ENCODE peak calls at places on chromosomes 6 and 20, in ten cellular contexts. M is fibroblast of the aortic adventitia, N is lower leg skin, B is dorsolateral prefrontal cortex, K is AG10803, H is fibroblast of pulmonary artery, X is fibroblast of lung, C is omental fat pad, J is uterus, F is cardiac muscle cell. P is an unnamed sample.
A peak's percentile ranks its signal among the peaks of the same experiment; 100 is the strongest.

GRCh38 chr6:147207351-147207750 is 3.1 kb downstream of the STXBP5 start:
- DNase-seq in F (peak; percentile 51), B (no peak), C (no peak), M (peak; percentile 74), K (peak; percentile 29), N (no peak), J (no peak), X (peak; percentile 38), H (peak; percentile 35), P (no peak)

GRCh38 chr6:26107935-26108334 is 20.7 kb downstream of the HFE start:
- DNase-seq in M (no peak), B (no peak), J (no peak), F (no peak), C (no peak), K (no peak), N (no peak), X (no peak), H (no peak), P (no peak)

GRCh38 chr6:35544748-35545361 is 32.2 kb upstream of the TULP1 start:
- DNase-seq in J (no peak), C (no peak), X (no peak), F (no peak), K (no peak), N (no peak), B (no peak), M (no peak), H (no peak), P (no peak)

GRCh38 chr6:13302751-13303667 is 25.3 kb downstream of the TBC1D7 start:
- DNase-seq in M (peak; percentile 95), H (peak; percentile 100), N (peak; percentile 89), X (peak; percentile 98), K (peak; percentile 99), C (no peak), J (peak; percentile 49), B (peak; percentile 67), F (peak; percentile 99), P (no peak)

GRCh38 chr6:100353276-100354015 is 111.3 kb downstream of the SIM1 start:
- DNase-seq in X (no peak), K (peak; percentile 65), M (peak; percentile 90), N (no peak), C (no peak), H (peak; percentile 85), J (no peak), B (no peak), F (peak; percentile 79), P (no peak)

GRCh38 chr20:12575352-12576095 is 433.2 kb upstream of the SPTLC3 start:
- DNase-seq in J (peak; percentile 71), N (peak; percentile 38), C (no peak), B (no peak), K (no peak), H (no peak), X (peak; percentile 12), F (peak; percentile 13), M (no peak), P (no peak)

GRCh38 chr6:139262519-139263300 is 29.1 kb downstream of the TXLNB start:
- DNase-seq in J (no peak), X (no peak), F (no peak), M (no peak), N (no peak), K (no peak), C (no peak), H (no peak), B (no peak), P (no peak)

GRCh38 chr6:51541847-51542246 is 545.6 kb downstream of the PKHD1 start:
- DNase-seq in F (no peak), K (no peak), N (no peak), M (no peak), J (no peak), C (no peak), B (no peak), H (no peak), X (no peak), P (no peak)

DNA sequence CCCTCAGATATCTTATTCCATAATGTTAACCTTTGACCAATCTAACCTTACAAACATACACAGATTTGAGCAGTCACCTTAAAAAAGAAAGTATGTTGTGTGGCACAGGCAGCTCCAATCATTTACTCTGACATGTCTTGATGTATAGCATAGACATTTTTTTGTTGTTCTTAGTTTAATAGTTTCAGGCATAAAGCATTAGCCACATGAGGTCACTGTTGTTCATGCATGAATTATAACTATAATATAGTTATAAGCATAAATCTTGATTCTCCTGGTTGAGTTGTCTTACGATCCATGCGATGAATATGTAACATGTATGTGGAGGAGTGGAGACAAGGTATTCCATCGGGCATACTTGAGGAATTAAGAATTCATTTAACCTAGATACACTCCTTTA is 26.1 kb upstream of the NKAIN2 start:
- DNase-seq in C (no peak), M (peak; percentile 25), X (peak; percentile 55), N (no peak), K (no peak), H (peak; percentile 36), J (no peak), F (peak; percentile 23), B (no peak), P (no peak)
- TF ChIP-seq CTCF in C (no peak), M (peak; percentile 13), X (no peak), N (no peak), K (no peak), H (peak; percentile 36), J (no peak), F (peak; percentile 32), B (peak; percentile 34), P (no peak)

DNA sequence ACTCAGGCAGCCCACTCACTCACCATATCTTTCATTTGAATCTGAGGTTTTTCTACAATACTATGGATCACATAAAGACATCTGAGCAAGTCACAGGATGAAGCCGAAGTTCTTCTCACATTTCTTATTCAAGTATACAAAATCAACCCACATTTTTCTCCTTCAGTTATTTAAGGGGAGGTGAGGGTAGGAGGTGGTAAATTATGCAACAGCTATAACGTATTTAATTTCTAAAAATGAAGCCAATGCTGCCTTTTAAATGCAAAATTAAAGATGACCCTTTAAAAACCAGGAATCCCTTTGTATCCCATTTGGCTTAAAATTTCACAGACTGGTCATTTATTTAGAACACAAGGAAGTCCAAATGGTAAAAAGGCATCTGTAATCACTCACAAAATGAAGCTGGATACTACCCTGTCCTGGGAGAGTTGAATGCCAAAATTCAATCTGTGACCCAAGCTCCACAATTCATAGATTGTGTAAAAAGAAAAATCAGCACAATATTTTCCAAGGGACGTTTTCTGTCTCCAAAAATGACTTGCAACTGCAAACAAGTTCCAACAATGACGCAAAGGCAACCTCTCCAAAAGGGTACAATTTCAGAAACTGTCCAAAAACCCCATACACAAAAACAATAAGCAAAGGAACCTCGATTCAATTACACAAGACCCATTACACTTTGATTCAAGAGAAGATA is 48.8 kb downstream of the EPB41L2 start:
- DNase-seq in X (peak; percentile 54), H (peak; percentile 66), K (no peak), F (peak; percentile 44), J (no peak), M (no peak), B (no peak), C (no peak), N (no peak), P (no peak)
- TF ChIP-seq CTCF in X (no peak), H (no peak), K (no peak), F (no peak), J (no peak), M (no peak), B (no peak), C (no peak), N (no peak), P (no peak)

GRCh38 chr6:34474754-34475153 is 8.9 kb downstream of the PACSIN1 start:
- DNase-seq in C (no peak), F (no peak), N (no peak), J (no peak), B (no peak), M (no peak), H (no peak), X (no peak), K (no peak), P (no peak)
- TF ChIP-seq CTCF in C (no peak), F (no peak), N (no peak), J (no peak), B (no peak), M (no peak), H (no peak), X (no peak), K (no peak), P (no peak)

GRCh38 chr20:39778847-39779641 is 816.9 kb downstream of the DHX35 start:
- DNase-seq in F (no peak), J (no peak), M (peak; percentile 27), H (no peak), X (peak; percentile 15), B (no peak), K (peak; percentile 14), C (no peak), N (no peak), P (no peak)
- TF ChIP-seq CTCF in F (no peak), J (no peak), M (peak; percentile 30), H (no peak), X (peak; percentile 48), B (no peak), K (peak; percentile 39), C (no peak), N (no peak), P (no peak)

GRCh38 chr6:55543633-55544309 is 35.2 kb downstream of the HMGCLL1 start:
- DNase-seq in M (no peak), K (no peak), C (no peak), F (peak; percentile 2), N (no peak), H (no peak), J (no peak), B (no peak), X (no peak), P (no peak)
- TF ChIP-seq CTCF in M (peak; percentile 7), K (no peak), C (no peak), F (no peak), N (no peak), H (no peak), J (no peak), B (no peak), X (no peak), P (no peak)

GRCh38 chr6:4021133-4021861 is 57.6 kb downstream of the FAM217A start:
- DNase-seq in M (peak; percentile 96), H (peak; percentile 98), B (peak; percentile 97), J (peak; percentile 95), F (peak; percentile 98), N (peak; percentile 97), K (peak; percentile 97), C (peak; percentile 71), X (peak; percentile 98), P (peak; percentile 80)
- TF ChIP-seq CTCF in M (peak; percentile 30), H (peak; percentile 8), B (peak; percentile 32), J (peak; percentile 17), F (peak; percentile 43), N (no peak), K (peak; percentile 27), C (no peak), X (peak; percentile 45), P (no peak)

GRCh38 chr20:20843982-20844381 is 131.5 kb upstream of the RALGAPA2 start:
- DNase-seq in H (no peak), B (no peak), M (no peak), N (no peak), C (no peak), F (no peak), X (no peak), J (no peak), K (no peak), P (no peak)
- TF ChIP-seq CTCF in H (no peak), B (no peak), M (no peak), N (no peak), C (no peak), F (no peak), X (no peak), J (no peak), K (no peak), P (no peak)